ENCODE peak calls at places on chromosomes 12 and 14, in four cellular contexts. D, J, Z and B are unnamed samples.

GRCh38 chr12:11580125-11580751 is 69.2 kb upstream of the ETV6 start:
- DNase-seq in D (no peak), Z (no peak), J (no peak), B (peak)

GRCh38 chr14:101074124-101075024 is 170.9 kb upstream of the RTL1 start:
- DNase-seq in D (no peak), Z (peak), J (no peak), B (no peak)

GRCh38 chr12:123059501-123059900 is 79.0 kb downstream of the ARL6IP4 start:
- DNase-seq in Z (no peak), J (no peak), D (no peak), B (no peak)

GRCh38 chr12:88736031-88736430 is 155.8 kb upstream of the KITLG start:
- DNase-seq in J (no peak), Z (no peak), D (no peak), B (no peak)

GRCh38 chr12:18250313-18250916 is 10.9 kb upstream of the PIK3C2G start:
- DNase-seq in J (no peak), D (no peak), Z (no peak), B (peak)

GRCh38 chr12:98738539-98738938 is 93.4 kb downstream of the APAF1 start:
- DNase-seq in Z (no peak), J (no peak), D (no peak), B (no peak)

GRCh38 chr12:78328524-78328923 is 497.8 kb downstream of the NAV3 start:
- DNase-seq in J (no peak), D (no peak), Z (no peak), B (no peak)

GRCh38 chr12:47705571-47706425 is at the start of gene RPAP3:
- DNase-seq in J (peak), Z (peak), D (peak), B (peak)

GRCh38 chr12:45543887-45544286 is 185.6 kb upstream of the ARID2 start:
- DNase-seq in J (no peak), Z (no peak), D (no peak), B (peak)

GRCh38 chr12:24280085-24280842 is 330.8 kb upstream of the SOX5 start:
- DNase-seq in Z (no peak), J (no peak), D (no peak), B (no peak)

GRCh38 chr12:115402443-115403170 is 718.6 kb upstream of the TBX3 start:
- DNase-seq in J (no peak), D (no peak), Z (no peak), B (no peak)

GRCh38 chr12:16563519-16563918 is 42.4 kb downstream of the LMO3 start:
- DNase-seq in Z (no peak), D (no peak), J (no peak), B (no peak)

GRCh38 chr14:20478915-20479314 is 9.7 kb downstream of the PNP start:
- DNase-seq in Z (no peak), J (no peak), D (no peak), B (no peak)

GRCh38 chr14:68643673-68644072 is 149.2 kb downstream of the ZFP36L1 start:
- DNase-seq in D (no peak), Z (peak), J (no peak), B (no peak)

GRCh38 chr14:22888662-22889061 is 5.6 kb downstream of the REM2 start:
- DNase-seq in J (no peak), Z (no peak), D (no peak), B (no peak)

GRCh38 chr12:128694445-128694844 is 129.3 kb downstream of the SLC15A4 start:
- DNase-seq in D (no peak), J (no peak), Z (no peak), B (no peak)

GRCh38 chr12:102504280-102504679 is 23.9 kb upstream of the IGF1 start:
- DNase-seq in J (no peak), D (no peak), Z (no peak), B (no peak)

GRCh38 chr12:82034769-82035168 is 275.6 kb upstream of the PPFIA2 start:
- DNase-seq in J (no peak), Z (no peak), D (no peak), B (no peak)

GRCh38 chr14:72643317-72643801 is 250.5 kb downstream of the DPF3 start:
- DNase-seq in Z (no peak), D (peak), J (no peak), B (peak)

GRCh38 chr12:45112306-45112705 is 61.4 kb upstream of the DBX2 start:
- DNase-seq in D (no peak), J (no peak), Z (no peak), B (no peak)

GRCh38 chr12:69873429-69873828 is 48.4 kb downstream of the MYRFL start:
- DNase-seq in J (no peak), Z (no peak), D (no peak), B (no peak)

GRCh38 chr12:108702534-108702933 is 28.8 kb downstream of the CORO1C start:
- DNase-seq in J (no peak), Z (no peak), D (no peak), B (no peak)

GRCh38 chr12:69475237-69475984 is 5.2 kb downstream of the FRS2 start:
- DNase-seq in D (no peak), Z (no peak), J (no peak), B (no peak)

GRCh38 chr14:50714452-50715073 is 46.5 kb upstream of the SAV1 start:
- DNase-seq in J (no peak), Z (no peak), D (no peak), B (peak)

GRCh38 chr12:132560831-132561783 is 49.3 kb downstream of the LRCOL1 start:
- DNase-seq in D (peak), J (peak), Z (no peak), B (peak)

GRCh38 chr12:129607756-129608155 is 296.1 kb downstream of the TMEM132D start:
- DNase-seq in Z (no peak), J (no peak), D (no peak), B (no peak)

DNA sequence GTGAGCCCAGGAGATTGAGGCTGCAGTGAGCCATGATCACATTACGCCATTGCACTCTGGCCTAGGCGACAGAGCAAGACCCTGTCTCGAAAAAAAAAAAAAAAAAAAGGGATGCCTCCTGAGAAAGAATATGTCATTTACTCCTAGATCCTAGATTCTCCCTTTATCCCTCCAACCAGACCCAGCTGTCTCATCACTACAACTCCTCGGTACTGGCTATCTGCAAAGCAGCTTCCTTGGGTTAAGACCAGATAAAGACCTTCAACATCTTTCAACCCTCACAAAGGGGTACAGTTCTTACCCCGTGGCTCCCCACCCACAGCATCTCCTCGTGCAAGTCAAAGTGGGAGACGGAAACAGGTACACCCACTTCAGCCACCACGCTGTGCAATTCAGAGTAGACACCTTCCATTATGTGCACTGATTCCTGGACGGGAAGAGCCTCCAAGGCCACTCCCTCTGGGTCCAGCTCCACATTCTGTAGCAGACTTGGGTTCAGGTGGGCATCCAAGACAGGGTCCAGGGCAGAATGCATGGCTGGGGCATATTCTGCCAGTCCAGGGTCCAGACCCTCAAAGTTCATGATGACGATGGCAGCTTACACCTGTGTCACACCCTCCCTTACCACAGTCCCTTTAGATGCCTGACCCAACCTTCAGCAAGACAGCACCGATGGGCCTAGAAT is 1.1 kb downstream of the PAN2 start:
- DNase-seq in D (no peak), J (no peak), Z (no peak), B (no peak)
- H3K4me3 ChIP-seq in D (peak), J (no peak), Z (no peak), B (peak)

GRCh38 chr14:95679995-95680735 is 6.1 kb upstream of the TCL1B start:
- DNase-seq in Z (peak), D (no peak), J (no peak), B (no peak)
- TF ChIP-seq CTCF in Z (no peak), D (no peak), J (no peak), B (no peak)

DNA sequence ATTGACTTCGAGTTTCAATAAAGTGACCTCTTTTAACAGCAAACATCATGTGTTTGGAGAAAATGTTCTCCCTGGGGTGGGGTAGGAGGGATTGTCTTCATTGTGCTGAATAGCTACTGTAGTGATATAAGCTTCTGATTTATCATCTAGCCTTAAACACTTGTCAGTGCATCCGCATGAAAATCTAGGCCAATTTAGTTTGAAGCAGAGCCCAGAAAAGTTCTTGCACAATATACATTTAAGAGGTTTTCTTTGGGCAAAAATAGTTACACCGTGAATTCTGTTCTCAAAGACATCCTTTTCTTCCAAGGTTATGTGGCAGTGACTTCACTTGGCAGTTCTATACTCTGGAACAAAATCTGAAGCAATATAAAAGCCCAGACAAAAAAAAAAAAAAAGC is 136.0 kb upstream of the IFNG-AS1 start:
- DNase-seq in J (no peak), Z (no peak), D (no peak), B (no peak)
- H3K4me3 ChIP-seq in J (no peak), Z (no peak), D (no peak), B (no peak)

DNA sequence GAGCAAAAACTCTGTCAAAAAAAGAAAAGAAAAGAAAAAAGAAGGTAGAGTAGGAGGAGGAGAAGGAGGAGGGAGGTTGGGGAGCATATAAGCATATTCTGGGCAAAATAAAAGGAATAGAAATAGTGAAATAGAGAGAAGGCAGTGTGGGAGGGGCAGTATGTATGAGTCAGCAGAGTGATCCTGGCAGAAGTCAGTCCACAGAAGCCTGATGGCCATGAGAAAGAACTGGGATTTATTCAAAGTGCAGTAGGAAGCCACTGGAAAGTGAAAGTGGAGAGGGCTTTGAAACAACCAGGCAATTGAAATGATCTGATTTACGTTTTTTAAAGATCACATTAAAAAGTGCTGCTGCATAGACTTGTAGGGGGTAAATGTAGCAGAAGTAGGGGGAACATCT is 368.6 kb upstream of the USP15 start:
- DNase-seq in D (no peak), J (no peak), Z (no peak), B (no peak)
- TF ChIP-seq CTCF in D (no peak), J (no peak), Z (no peak), B (no peak)

GRCh38 chr12:51922146-51922545 is 14.8 kb downstream of the ACVRL1 start:
- DNase-seq in D (no peak), J (no peak), Z (peak), B (no peak)

GRCh38 chr12:51924551-51925399 is 17.5 kb downstream of the ACVRL1 start:
- DNase-seq in D (no peak), J (no peak), Z (peak), B (no peak)

GRCh38 chr12:51922762-51923505 is 15.6 kb downstream of the ACVRL1 start:
- DNase-seq in D (no peak), J (no peak), Z (peak), B (peak)

GRCh38 chr12:51925400-51926063 is 18.2 kb downstream of the ACVRL1 start:
- DNase-seq in Z (peak), D (no peak), J (no peak), B (no peak)

GRCh38 chr12:51923506-51924365 is 16.4 kb downstream of the ACVRL1 start:
- DNase-seq in J (peak), D (peak), Z (peak), B (no peak)
- H3K4me3 ChIP-seq in J (no peak), D (peak), Z (no peak), B (no peak)

DNA sequence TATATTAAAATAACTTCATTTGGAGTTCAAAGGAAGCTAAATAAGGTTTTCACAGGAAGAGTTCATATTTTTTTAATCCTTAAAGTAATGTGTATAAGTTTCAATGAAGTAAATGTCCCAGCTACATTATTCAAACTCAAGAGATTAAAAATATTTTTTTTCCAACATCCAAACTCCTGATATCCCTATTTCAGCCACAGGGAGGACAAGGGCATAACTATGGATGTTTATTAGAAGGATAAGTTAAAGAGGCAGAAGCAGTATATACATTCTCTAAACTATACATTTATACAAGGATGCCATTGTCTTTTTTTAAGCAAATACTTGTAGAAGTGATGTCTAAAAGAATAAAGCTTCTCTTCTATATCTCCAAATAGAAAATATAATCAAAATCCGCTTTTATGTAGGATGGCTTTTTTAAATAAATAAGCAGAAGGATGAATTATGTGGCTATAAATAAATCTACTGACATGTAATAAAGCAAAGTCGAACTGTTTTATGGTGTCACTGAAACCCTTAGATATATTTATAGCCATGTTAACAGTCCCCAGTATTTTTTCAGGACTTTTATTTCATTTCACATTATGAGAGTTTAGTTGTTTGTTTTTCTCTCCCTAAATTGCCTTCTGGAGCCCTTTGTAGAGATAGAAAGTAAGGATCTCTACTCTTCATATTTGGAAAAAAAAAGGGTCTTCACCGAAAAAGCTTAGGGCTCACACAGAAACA is 936.5 kb downstream of the DIO2 start:
- DNase-seq in D (no peak), J (no peak), Z (no peak), B (no peak)
- TF ChIP-seq CTCF in D (no peak), J (no peak), Z (no peak), B (no peak)

DNA sequence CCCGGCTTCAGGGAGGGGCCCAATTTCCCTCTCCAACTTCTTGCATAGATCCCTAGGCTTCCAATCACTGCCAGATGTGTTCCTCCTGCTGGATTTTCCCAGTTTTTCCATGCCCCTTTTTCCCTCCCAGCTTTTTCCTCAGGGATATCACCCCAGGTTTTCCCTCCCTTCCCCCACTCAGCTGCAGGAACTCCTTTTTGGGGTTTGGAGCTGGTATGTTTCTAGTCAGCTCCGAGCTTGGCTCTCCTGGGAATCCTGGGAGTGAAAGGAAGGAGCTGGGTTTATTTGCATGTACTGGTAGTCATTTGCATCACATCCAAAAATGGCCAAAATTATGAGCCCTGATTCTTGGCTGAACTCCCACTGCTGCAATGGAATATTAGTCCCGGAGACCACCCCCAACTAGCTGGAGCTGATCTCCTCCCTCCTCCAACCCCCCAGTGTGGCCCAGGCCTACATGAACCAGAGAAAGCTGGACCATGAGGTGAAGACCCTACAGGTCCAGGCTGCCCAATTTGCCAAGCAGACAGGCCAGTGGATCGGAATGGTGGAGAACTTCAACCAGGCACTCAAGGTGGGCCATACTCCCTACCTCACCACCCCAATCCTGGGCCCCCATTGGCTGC is 1.4 kb upstream of the RDH5 start:
- DNase-seq in Z (no peak), D (no peak), J (no peak), B (no peak)
- H3K4me3 ChIP-seq in Z (no peak), D (peak), J (no peak), B (no peak)

GRCh38 chr14:93790966-93791365 is 2.7 kb upstream of the PRIMA1 start:
- DNase-seq in J (no peak), Z (no peak), D (no peak), B (no peak)

GRCh38 chr14:93789366-93790130 is 1.3 kb upstream of the PRIMA1 start:
- DNase-seq in D (no peak), J (no peak), Z (no peak), B (no peak)

GRCh38 chr14:93788307-93788556 is at the start of gene PRIMA1:
- DNase-seq in D (no peak), Z (no peak), J (no peak), B (no peak)

GRCh38 chr14:93787465-93788306 is 599 bp downstream of the PRIMA1 start:
- DNase-seq in Z (no peak), J (no peak), D (no peak), B (no peak)

DNA sequence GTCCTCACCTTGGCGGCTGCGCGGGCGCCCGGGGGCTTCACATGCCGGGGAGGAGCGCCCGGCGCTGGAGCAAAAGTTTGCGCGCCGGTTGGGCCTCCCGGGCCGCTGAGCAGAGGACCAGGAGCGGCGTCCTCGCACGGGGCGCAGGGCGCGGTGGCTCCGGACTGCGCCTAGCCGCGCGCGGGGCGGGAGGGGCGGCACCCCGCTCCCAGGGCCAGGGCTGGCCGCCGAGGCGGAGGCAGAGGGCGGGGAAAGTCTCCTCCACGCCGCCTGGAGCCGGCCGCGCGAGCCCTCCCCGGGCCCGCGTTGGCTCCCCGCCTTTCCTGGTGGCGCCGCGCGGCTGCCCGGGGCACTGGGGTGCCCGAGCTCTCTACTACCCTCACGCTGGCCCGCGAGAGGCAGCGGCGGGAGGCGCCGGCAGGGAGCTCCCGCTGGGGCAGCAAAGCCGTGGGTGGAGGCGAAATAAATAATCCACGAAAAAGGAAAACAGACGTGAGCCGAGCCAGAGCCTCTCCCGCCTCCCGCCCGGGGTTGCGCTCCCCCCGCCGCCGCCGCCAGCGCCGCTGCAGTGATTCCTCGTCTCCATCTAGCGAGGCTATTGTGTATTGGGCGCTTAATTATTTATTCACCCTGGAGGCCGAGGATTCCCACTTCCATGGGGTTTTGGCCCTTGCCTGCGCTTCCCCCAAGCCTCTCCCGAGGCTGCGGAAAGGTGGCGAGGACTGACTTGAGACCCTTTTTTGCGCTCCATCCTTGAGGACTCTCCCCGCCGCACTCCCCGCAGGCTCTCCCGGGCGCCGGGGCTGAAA is 476 bp upstream of the PRIMA1 start:
- DNase-seq in Z (peak), J (no peak), D (peak), B (no peak)
- TF ChIP-seq CTCF in Z (no peak), J (no peak), D (peak), B (no peak)

GRCh38 chr14:97723834-97724770 is 926.9 kb downstream of the VRK1 start:
- DNase-seq in D (no peak), J (no peak), Z (no peak), B (no peak)
- H3K4me3 ChIP-seq in D (no peak), J (no peak), Z (no peak), B (no peak)